ENCODE peak calls at places on chromosomes 3 and 15, in six cellular contexts. P, G, I, Y, A and X are unnamed samples.

GRCh38 chr15:67570875-67571642 is 28.6 kb downstream of the MAP2K5 start:
- DNase-seq in A (no peak), I (no peak), Y (no peak), G (no peak), P (no peak), X (no peak)

GRCh38 chr3:13633176-13633575 is 84.3 kb downstream of the FBLN2 start:
- DNase-seq in I (no peak), G (no peak), A (no peak), P (no peak), Y (no peak), X (no peak)

GRCh38 chr3:13316603-13317002 is 103.5 kb downstream of the NUP210 start:
- DNase-seq in I (no peak), P (no peak), G (no peak), Y (no peak), A (no peak), X (no peak)

GRCh38 chr3:146605106-146605505 is at the start of gene PLSCR5:
- DNase-seq in A (no peak), I (no peak), G (no peak), Y (no peak), P (no peak), X (no peak)

GRCh38 chr3:120147072-120147871 is 53.0 kb upstream of the GSK3B start:
- DNase-seq in Y (no peak), A (peak; percentile 70), G (no peak), I (no peak), P (no peak), X (peak; percentile 23)

GRCh38 chr15:58697220-58697619 is 52.3 kb downstream of the ADAM10 start:
- DNase-seq in P (no peak), G (no peak), A (no peak), I (no peak), Y (no peak), X (no peak)

GRCh38 chr15:73691398-73691797 is 7.2 kb downstream of the CD276 start:
- DNase-seq in I (peak; percentile 87), P (peak; percentile 31), A (peak; percentile 70), G (peak; percentile 22), Y (peak; percentile 54), X (peak; percentile 52)

GRCh38 chr3:114551770-114552526 is 258.1 kb downstream of the TIGIT start:
- DNase-seq in G (no peak), P (peak; percentile 54), A (no peak), I (no peak), Y (no peak), X (no peak)

GRCh38 chr3:106710596-106710995 is 666.6 kb upstream of the CCDC54 start:
- DNase-seq in P (no peak), Y (no peak), A (no peak), I (no peak), G (no peak), X (no peak)

GRCh38 chr3:53464424-53464823 is 30.0 kb upstream of the CACNA1D start:
- DNase-seq in A (no peak), G (no peak), I (no peak), P (peak; percentile 82), Y (no peak), X (peak; percentile 58)

GRCh38 chr15:63344737-63345390 is 36.8 kb downstream of the CA12 start:
- DNase-seq in A (no peak), Y (no peak), P (no peak), G (peak; percentile 37), I (no peak), X (no peak)

GRCh38 chr15:79310612-79310984 is 314 bp upstream of the TMED3 start:
- DNase-seq in I (no peak), Y (no peak), G (no peak), A (no peak), P (no peak), X (no peak)

GRCh38 chr3:69746119-69746518 is 6.9 kb downstream of the MITF start:
- DNase-seq in Y (no peak), P (no peak), A (no peak), G (no peak), I (no peak), X (no peak)

GRCh38 chr3:193744048-193744821 is 151.2 kb downstream of the OPA1 start:
- DNase-seq in A (peak; percentile 30), G (no peak), Y (no peak), P (no peak), I (no peak), X (peak; percentile 76)

GRCh38 chr15:94909510-94909909 is 678.1 kb downstream of the MCTP2 start:
- DNase-seq in P (no peak), A (no peak), Y (no peak), G (no peak), I (no peak), X (no peak)

GRCh38 chr15:83114305-83114704 is 6.9 kb downstream of the TM6SF1 start:
- DNase-seq in P (no peak), G (no peak), A (no peak), I (no peak), Y (no peak), X (no peak)

GRCh38 chr3:31978553-31978952 is 2.5 kb downstream of the OSBPL10 start:
- DNase-seq in A (no peak), I (no peak), Y (no peak), G (no peak), P (no peak), X (no peak)

GRCh38 chr15:73872370-73872769 is 994 bp upstream of the TBC1D21 start:
- DNase-seq in Y (no peak), P (no peak), I (no peak), G (no peak), A (no peak), X (no peak)

GRCh38 chr3:12004741-12005513 is 739 bp downstream of the SYN2 start:
- DNase-seq in I (no peak), G (no peak), Y (peak; percentile 13), P (no peak), A (no peak), X (no peak)

GRCh38 chr3:107124885-107125284 is 252.4 kb upstream of the CCDC54 start:
- DNase-seq in G (no peak), I (no peak), Y (peak; percentile 29), P (no peak), A (no peak), X (no peak)

GRCh38 chr3:41430886-41431285 is 231.6 kb downstream of the CTNNB1 start:
- DNase-seq in Y (no peak), I (no peak), P (no peak), G (no peak), A (no peak), X (no peak)

GRCh38 chr15:68379759-68380290 is 52.1 kb downstream of the ITGA11 start:
- DNase-seq in G (no peak), P (no peak), Y (peak; percentile 7), I (peak; percentile 28), A (peak; percentile 3), X (no peak)

GRCh38 chr3:128490650-128491070 is 2.3 kb downstream of the GATA2 start:
- DNase-seq in I (peak; percentile 69), A (no peak), P (no peak), G (no peak), Y (no peak), X (no peak)

GRCh38 chr3:4493008-4493930 is at the start of gene ITPR1:
- DNase-seq in P (peak; percentile 99), A (peak; percentile 98), Y (peak; percentile 99), I (peak; percentile 100), G (peak; percentile 97), X (peak; percentile 97)

GRCh38 chr3:64586977-64587376 is 100.8 kb downstream of the ADAMTS9 start:
- DNase-seq in G (no peak), A (no peak), Y (no peak), I (no peak), P (no peak), X (no peak)

GRCh38 chr15:42999201-42999779 is 78.7 kb upstream of the TTBK2 start:
- DNase-seq in A (no peak), Y (no peak), I (no peak), P (no peak), G (no peak), X (no peak)

GRCh38 chr15:43194775-43195174 is 9.6 kb downstream of the CCNDBP1 start:
- DNase-seq in A (no peak), G (no peak), I (no peak), Y (no peak), P (no peak), X (no peak)

GRCh38 chr3:16171009-16171408 is 3.5 kb upstream of the GALNT15 start:
- DNase-seq in I (no peak), G (no peak), Y (no peak), A (no peak), P (no peak), X (no peak)

GRCh38 chr15:55434989-55435825 is 26.9 kb downstream of the PIERCE2 start:
- DNase-seq in A (no peak), G (peak; percentile 33), I (no peak), Y (no peak), P (no peak), X (peak; percentile 9)

GRCh38 chr3:94303266-94303665 is 240.4 kb downstream of the NSUN3 start:
- DNase-seq in I (no peak), G (no peak), P (peak; percentile 60), Y (no peak), A (no peak), X (no peak)

GRCh38 chr3:47245271-47245670 is 37.3 kb downstream of the KIF9 start:
- DNase-seq in A (no peak), Y (no peak), I (no peak), G (no peak), P (no peak), X (no peak)
- TF ChIP-seq CTCF in A (no peak), Y (no peak), I (no peak), G (no peak), P (no peak), X (no peak)

GRCh38 chr3:45677045-45677436 is 12.2 kb upstream of the SACM1L start:
- DNase-seq in Y (peak; percentile 64), G (no peak), P (peak; percentile 85), A (no peak), I (no peak), X (peak; percentile 31)
- TF ChIP-seq POLR2A in Y (no peak), G (no peak), P (no peak), A (no peak), I (no peak), X (no peak)

GRCh38 chr3:49856181-49857005 is at the start of gene TRAIP:
- DNase-seq in P (peak; percentile 95), I (peak; percentile 98), G (peak; percentile 96), Y (peak; percentile 96), A (peak; percentile 95), X (peak; percentile 95)
- H3K4me1 ChIP-seq in P (peaks cover 3% of the 10 kb centered on the region), I (peaks cover 14% of the 10 kb centered on the region), G (peaks cover 9% of the 10 kb centered on the region), Y (peaks cover 4% of the 10 kb centered on the region), A (peaks cover 10% of the 10 kb centered on the region), X (peaks cover 13% of the 10 kb centered on the region)

GRCh38 chr3:168088106-168088722 is 7.5 kb downstream of the GOLIM4 start:
- DNase-seq in I (no peak), P (no peak), Y (no peak), A (no peak), G (no peak), X (peak; percentile 13)
- TF ChIP-seq CTCF in I (no peak), P (no peak), Y (no peak), A (no peak), G (peak; percentile 9), X (peak; percentile 47)

GRCh38 chr3:111978833-111979688 is at the start of gene ABHD10:
- DNase-seq in Y (peak; percentile 96), I (peak; percentile 96), G (peak; percentile 77), P (peak; percentile 98), A (peak; percentile 98), X (peak; percentile 98)
- TF ChIP-seq POLR2A in Y (peak; percentile 87), I (peak; percentile 74), G (peak; percentile 88), P (peak; percentile 88), A (no peak), X (peak; percentile 96)

GRCh38 chr15:38860682-38861081 is 296.1 kb upstream of the RASGRP1 start:
- DNase-seq in I (no peak), G (no peak), A (no peak), P (no peak), Y (no peak), X (no peak)
- H3K4me1 ChIP-seq in I (peaks cover 8% of the 10 kb centered on the region), G (no peaks in the 10 kb centered on the region), A (no peaks in the 10 kb centered on the region), P (no peaks in the 10 kb centered on the region), Y (peaks cover 5% of the 10 kb centered on the region), X (no peaks in the 10 kb centered on the region)